ENCODE peak calls at places on chromosomes 12 and 14, in nine cellular contexts. D is MM.1S, Z is fibroblast of mammary gland, M is tibial nerve, P is endothelial cell of umbilical vein, A is astrocyte of the spinal cord, R is cardiac fibroblast, V is esophagus muscularis mucosa, W is heart left ventricle. U is an unnamed sample.

GRCh38 chr12:52228931-52229330 is 4.1 kb upstream of the KRT7 start:
- DNase-seq in W (no peak), Z (no peak), V (no peak), A (no peak), M (no peak), P (no peak), R (no peak), D (no peak), U (no peak)

GRCh38 chr14:67970923-67971322 is 151.3 kb downstream of the RAD51B start:
- DNase-seq in Z (no peak), A (no peak), W (no peak), R (no peak), V (no peak), P (no peak), M (no peak), D (no peak), U (peak; percentile 10)

GRCh38 chr14:105138551-105139111 is 29.9 kb downstream of the JAG2 start:
- DNase-seq in R (no peak), W (no peak), D (no peak), Z (no peak), P (no peak), A (no peak), V (no peak), M (no peak), U (no peak)

GRCh38 chr14:88346048-88346639 is 23.1 kb upstream of the KCNK10 start:
- DNase-seq in W (no peak), M (no peak), A (no peak), V (no peak), D (no peak), R (peak; percentile 48), Z (no peak), P (no peak), U (peak; percentile 34)

GRCh38 chr14:98231210-98231609 is 1040.8 kb downstream of the BCL11B start:
- DNase-seq in V (peak; percentile 82), A (no peak), R (no peak), P (no peak), Z (no peak), W (no peak), M (no peak), D (no peak), U (no peak)

GRCh38 chr12:94041833-94042232 is 106.5 kb upstream of the PLXNC1 start:
- DNase-seq in A (no peak), R (no peak), Z (peak; percentile 33), W (no peak), V (no peak), M (no peak), P (no peak), D (no peak), U (no peak)

GRCh38 chr12:41552507-41553047 is 364.5 kb downstream of the PDZRN4 start:
- DNase-seq in V (no peak), W (no peak), Z (peak; percentile 4), P (peak; percentile 43), R (no peak), D (no peak), A (no peak), M (no peak), U (no peak)

GRCh38 chr12:98740751-98741150 is 95.7 kb downstream of the APAF1 start:
- DNase-seq in A (no peak), W (no peak), Z (no peak), D (no peak), P (no peak), R (no peak), M (no peak), V (no peak), U (no peak)

GRCh38 chr12:42282301-42282700 is 43.6 kb downstream of the ZCRB1 start:
- DNase-seq in D (no peak), W (no peak), R (no peak), M (no peak), V (no peak), Z (no peak), P (no peak), A (no peak), U (no peak)

GRCh38 chr12:50923361-50924130 is 28.8 kb upstream of the HIGD1C start:
- DNase-seq in P (peak; percentile 12), Z (peak; percentile 28), D (no peak), W (no peak), V (no peak), R (peak; percentile 38), A (no peak), M (no peak), U (peak; percentile 41)

GRCh38 chr14:33618361-33619095 is 332.3 kb downstream of the EGLN3 start:
- DNase-seq in R (peak; percentile 24), M (no peak), W (no peak), Z (peak; percentile 11), D (no peak), A (no peak), P (no peak), V (no peak), U (no peak)

GRCh38 chr12:87529386-87529785 is 499.8 kb downstream of the C12orf50 start:
- DNase-seq in R (no peak), W (no peak), A (no peak), V (no peak), D (no peak), Z (no peak), P (no peak), M (no peak), U (no peak)

GRCh38 chr14:101134851-101135486 is 231.4 kb upstream of the RTL1 start:
- DNase-seq in P (peak; percentile 31), A (no peak), M (no peak), D (no peak), W (no peak), Z (no peak), V (peak; percentile 50), R (no peak), U (no peak)

DNA sequence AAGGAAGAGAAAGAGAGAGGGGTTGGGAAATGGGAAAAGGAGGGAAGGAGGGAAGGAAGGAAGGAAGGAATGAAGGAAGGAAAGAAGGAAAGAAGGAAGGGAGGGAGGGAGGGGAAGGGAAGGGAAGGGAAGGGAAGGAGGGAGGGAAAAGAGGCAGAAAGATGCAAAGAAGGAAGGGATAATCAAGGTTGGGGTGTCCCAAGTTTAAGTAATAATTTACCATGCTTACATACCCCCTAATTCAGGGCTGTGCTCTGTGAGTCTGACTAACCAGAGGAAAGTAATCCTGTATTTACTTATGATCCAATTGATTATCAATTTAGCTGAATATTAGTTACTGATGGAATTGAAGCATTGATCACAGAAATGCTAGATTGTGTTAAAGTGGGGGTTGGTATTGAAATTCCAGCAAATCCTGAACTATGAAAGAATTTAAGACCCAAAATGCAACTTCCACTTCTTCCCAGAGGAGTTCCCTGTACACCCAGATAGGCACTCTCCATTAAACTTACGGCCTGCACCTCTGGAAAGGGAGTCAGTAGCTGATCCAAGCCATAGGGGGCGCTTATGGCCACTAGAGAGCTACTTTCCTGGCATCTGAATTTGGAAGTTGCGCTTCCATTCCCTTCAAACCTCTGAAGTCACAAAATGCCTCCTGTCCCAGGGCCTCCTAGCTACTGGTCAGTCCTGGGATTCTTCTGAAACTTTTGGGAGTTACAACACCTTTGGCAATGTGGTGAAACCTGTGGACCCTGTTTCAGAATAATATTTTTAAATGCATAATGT is 162.7 kb upstream of the PWP1 start:
- DNase-seq in P (no peak), R (peak; percentile 12), Z (no peak), W (no peak), M (no peak), D (no peak), A (no peak), V (no peak), U (no peak)
- TF ChIP-seq CTCF in P (no peak), R (peak; percentile 30), Z (peak; percentile 28), W (no peak), M (no peak), D (peak; percentile 6), A (peak; percentile 32), V (no peak), U (no peak)

DNA sequence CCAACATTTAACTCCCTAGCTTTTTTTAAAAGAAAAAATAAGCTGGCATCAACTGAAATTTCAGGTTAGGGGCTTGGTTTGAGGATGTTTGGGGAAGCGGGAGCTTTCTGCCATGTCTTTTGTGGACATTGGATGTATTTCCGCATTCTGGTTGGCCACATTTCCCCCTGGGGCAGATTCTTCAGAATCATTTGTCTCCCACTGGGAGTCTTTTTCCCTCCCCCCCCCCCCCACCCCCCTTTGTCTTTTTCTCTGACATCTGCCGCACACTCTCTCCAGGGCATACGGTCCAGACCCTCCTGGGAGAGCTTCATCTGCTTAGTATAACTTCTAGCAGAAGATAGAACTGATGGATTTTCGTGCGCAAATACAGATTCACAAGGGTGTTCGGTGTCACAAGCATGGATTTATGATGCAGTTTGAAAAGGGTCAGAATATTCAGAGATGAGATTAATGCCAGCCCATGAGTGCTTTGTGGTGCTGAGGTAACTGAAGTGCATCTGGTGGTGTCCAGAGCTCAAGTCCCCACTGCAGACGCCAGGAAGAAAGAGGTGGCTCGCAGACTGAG is 40.2 kb downstream of the ETV6 start:
- DNase-seq in V (no peak), A (no peak), D (no peak), P (no peak), M (no peak), R (no peak), Z (no peak), W (no peak), U (no peak)
- H3K4me3 ChIP-seq in V (no peak overlapping the region), A (no peak overlapping the region), D (no peak overlapping the region), P (no peak overlapping the region), M (no peak overlapping the region), R (no peak overlapping the region), Z (no peak overlapping the region), W (no peak overlapping the region), U (no peak overlapping the region)

GRCh38 chr12:75294338-75294737 is 35.8 kb downstream of the CAPS2 start:
- DNase-seq in A (no peak), P (no peak), V (no peak), R (no peak), Z (no peak), M (no peak), D (no peak), W (no peak), U (no peak)

GRCh38 chr12:75294797-75295196 is 35.3 kb downstream of the CAPS2 start:
- DNase-seq in W (no peak), Z (no peak), P (no peak), R (no peak), D (no peak), V (no peak), A (no peak), M (no peak), U (no peak)

GRCh38 chr12:75291014-75291413 is 39.1 kb downstream of the CAPS2 start:
- DNase-seq in D (no peak), V (no peak), W (no peak), Z (no peak), P (no peak), R (no peak), M (no peak), A (no peak), U (no peak)

GRCh38 chr12:75289678-75290200 is 40.4 kb downstream of the CAPS2 start:
- DNase-seq in A (peak; percentile 53), P (peak; percentile 22), V (no peak), W (no peak), D (peak; percentile 30), Z (peak; percentile 52), R (peak; percentile 57), M (no peak), U (peak; percentile 4)
- TF ChIP-seq CTCF in A (peak; percentile 30), P (no peak), V (no peak), W (no peak), D (peak; percentile 53), Z (peak; percentile 45), R (peak; percentile 17), M (no peak), U (peak; percentile 17)

DNA sequence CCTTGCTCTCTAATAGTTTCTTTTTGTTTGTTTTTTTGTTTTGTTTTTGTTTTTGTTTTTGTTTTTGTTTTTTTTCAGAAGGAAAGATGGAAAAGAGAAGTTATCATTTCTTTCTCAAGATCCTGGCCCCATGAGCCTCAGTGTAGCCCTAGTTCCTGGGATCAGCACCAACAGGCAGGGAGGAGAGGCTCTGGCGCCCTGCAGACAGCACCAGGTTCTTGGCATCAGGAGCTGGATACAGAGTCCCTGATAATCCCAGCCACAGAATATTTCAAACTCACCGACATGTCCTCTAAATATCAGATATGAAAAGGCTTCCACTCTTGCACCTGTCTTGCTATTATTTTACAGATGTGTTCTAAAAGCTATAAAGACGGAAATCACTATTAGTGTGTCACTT is 52.7 kb downstream of the FOXN3 start:
- DNase-seq in W (no peak), M (no peak), V (no peak), R (no peak), Z (no peak), P (no peak), A (no peak), D (no peak), U (no peak)
- H3K4me3 ChIP-seq in W (no peak overlapping the region), M (no peak overlapping the region), V (no peak overlapping the region), R (no peak overlapping the region), Z (no peak overlapping the region), P (no peak overlapping the region), A (no peak overlapping the region), D (no peak overlapping the region), U (no peak overlapping the region)

U was measured in foreskin fibroblast.